ENCODE peak calls at places on chromosomes 1 and 21, in eight cellular contexts. O is Panc1, Y is spleen, Q is suprapubic skin, T is transverse colon, E is HCT116, B is stomach, A is prostate gland. G is an unnamed sample.

GRCh38 chr1:111884772-111885443 is 104.6 kb downstream of the KCND3 start:
- DNase-seq in A (no peak), O (no peak), B (no peak), Q (no peak), E (no peak), T (no peak), Y (no peak), G (no peak)

GRCh38 chr1:66951513-66951912 is 26.7 kb downstream of the MIER1 start:
- DNase-seq in B (no peak), O (no peak), Q (no peak), Y (no peak), E (no peak), T (no peak), A (no peak), G (no peak)

GRCh38 chr1:55257958-55258357 is 42.8 kb upstream of the USP24 start:
- DNase-seq in Y (no peak), B (no peak), E (no peak), T (peak), O (no peak), A (no peak), Q (no peak), G (no peak)

GRCh38 chr1:170162385-170163226 is 16.8 kb downstream of the NTMT2 start:
- DNase-seq in O (no peak), Y (no peak), B (no peak), Q (peak), A (no peak), T (no peak), E (no peak), G (no peak)

GRCh38 chr1:234617986-234618725 is 8.2 kb upstream of the IRF2BP2 start:
- DNase-seq in B (no peak), Y (no peak), T (no peak), O (no peak), A (no peak), Q (no peak), E (no peak), G (no peak)

GRCh38 chr1:16434501-16434900 is 2.7 kb downstream of the SPATA21 start:
- DNase-seq in Y (no peak), B (no peak), O (no peak), Q (no peak), A (no peak), E (no peak), T (no peak), G (no peak)

GRCh38 chr1:1181129-1181937 is 7.7 kb downstream of the TTLL10 start:
- DNase-seq in T (peak), A (no peak), Y (no peak), E (no peak), B (no peak), Q (peak), O (no peak), G (peak)

GRCh38 chr1:201172999-201173610 is 17.5 kb upstream of the IGFN1 start:
- DNase-seq in O (no peak), B (no peak), T (no peak), E (no peak), Q (peak), Y (no peak), A (no peak), G (no peak)

GRCh38 chr1:119712342-119713038 is 756 bp downstream of the PHGDH start:
- DNase-seq in E (peak), A (peak), O (no peak), T (peak), B (peak), Q (peak), Y (no peak), G (peak)

GRCh38 chr1:35642472-35642955 is 1.2 kb upstream of the PSMB2 start:
- DNase-seq in Y (no peak), A (no peak), Q (no peak), E (no peak), O (no peak), T (peak), B (no peak), G (no peak)

GRCh38 chr1:163673076-163673475 is 351.3 kb downstream of the NUF2 start:
- DNase-seq in O (no peak), A (no peak), Q (no peak), Y (no peak), B (no peak), E (no peak), T (no peak), G (no peak)

GRCh38 chr1:36309397-36309796 is 3.2 kb downstream of the SH3D21 start:
- DNase-seq in O (no peak), T (no peak), B (no peak), Q (peak), A (no peak), Y (no peak), E (no peak), G (no peak)

GRCh38 chr1:169711469-169712308 is at the start of gene SELL:
- DNase-seq in Q (no peak), T (peak), E (peak), A (peak), O (peak), B (peak), Y (no peak), G (peak)

GRCh38 chr21:42414928-42415769 is 11.4 kb downstream of the UBASH3A start:
- DNase-seq in O (no peak), Y (peak), A (no peak), T (peak), E (peak), B (peak), Q (no peak), G (no peak)

GRCh38 chr1:237901284-237901870 is 10.7 kb upstream of the ZP4 start:
- DNase-seq in O (no peak), B (no peak), T (no peak), A (no peak), Q (no peak), Y (no peak), E (no peak), G (peak)

GRCh38 chr21:45954271-45954670 is 27.3 kb upstream of the COL6A1 start:
- DNase-seq in B (no peak), Q (peak), A (no peak), O (no peak), T (no peak), Y (no peak), E (no peak), G (peak)

GRCh38 chr1:93331412-93331811 is 14.3 kb upstream of the DR1 start:
- DNase-seq in B (no peak), Q (no peak), A (no peak), O (no peak), E (no peak), T (no peak), Y (no peak), G (no peak)

GRCh38 chr1:8671313-8671917 is 146.0 kb downstream of the RERE start:
- DNase-seq in O (peak), T (no peak), Y (no peak), A (peak), E (peak), Q (no peak), B (no peak), G (peak)

GRCh38 chr1:21238141-21238800 is 52.0 kb downstream of the ECE1 start:
- DNase-seq in A (no peak), Y (no peak), E (no peak), B (no peak), O (no peak), Q (no peak), T (no peak), G (no peak)

GRCh38 chr21:46459356-46460112 is 843 bp downstream of the DIP2A start:
- DNase-seq in T (peak), E (no peak), O (no peak), A (peak), B (peak), Q (peak), Y (peak), G (no peak)

GRCh38 chr1:111551623-111552470 is 48.4 kb upstream of the ADORA3 start:
- DNase-seq in E (no peak), A (no peak), B (no peak), T (no peak), O (no peak), Q (no peak), Y (no peak), G (no peak)

GRCh38 chr1:66489146-66489545 is 44.8 kb upstream of the SGIP1 start:
- DNase-seq in A (no peak), B (no peak), E (no peak), Q (no peak), Y (no peak), O (no peak), T (no peak), G (no peak)

GRCh38 chr1:1021010-1021845 is 1.3 kb downstream of the AGRN start:
- DNase-seq in Y (no peak), T (peak), Q (no peak), O (no peak), A (no peak), E (no peak), B (peak), G (peak)

GRCh38 chr1:62391369-62391971 is 45.4 kb upstream of the USP1 start:
- DNase-seq in O (no peak), Q (no peak), E (peak), T (peak), A (no peak), B (no peak), Y (no peak), G (peak)

GRCh38 chr1:91857557-91858239 is 28.3 kb downstream of the TGFBR3 start:
- DNase-seq in A (no peak), Y (no peak), Q (no peak), E (no peak), O (no peak), T (no peak), B (no peak), G (no peak)

GRCh38 chr1:1917304-1917976 is 1.6 kb downstream of the TMEM52 start:
- DNase-seq in Y (peak), A (no peak), B (no peak), T (peak), E (no peak), Q (peak), O (no peak), G (no peak)

GRCh38 chr1:220527279-220528048 is 472 bp upstream of the MARK1 start:
- DNase-seq in Y (no peak), Q (peak), B (no peak), E (no peak), T (peak), A (peak), O (no peak), G (peak)
- TF ChIP-seq POLR2AphosphoS5 in Y (no peak), Q (no peak), B (peak), E (peak), T (peak), A (no peak), O (no peak), G (no peak)

DNA sequence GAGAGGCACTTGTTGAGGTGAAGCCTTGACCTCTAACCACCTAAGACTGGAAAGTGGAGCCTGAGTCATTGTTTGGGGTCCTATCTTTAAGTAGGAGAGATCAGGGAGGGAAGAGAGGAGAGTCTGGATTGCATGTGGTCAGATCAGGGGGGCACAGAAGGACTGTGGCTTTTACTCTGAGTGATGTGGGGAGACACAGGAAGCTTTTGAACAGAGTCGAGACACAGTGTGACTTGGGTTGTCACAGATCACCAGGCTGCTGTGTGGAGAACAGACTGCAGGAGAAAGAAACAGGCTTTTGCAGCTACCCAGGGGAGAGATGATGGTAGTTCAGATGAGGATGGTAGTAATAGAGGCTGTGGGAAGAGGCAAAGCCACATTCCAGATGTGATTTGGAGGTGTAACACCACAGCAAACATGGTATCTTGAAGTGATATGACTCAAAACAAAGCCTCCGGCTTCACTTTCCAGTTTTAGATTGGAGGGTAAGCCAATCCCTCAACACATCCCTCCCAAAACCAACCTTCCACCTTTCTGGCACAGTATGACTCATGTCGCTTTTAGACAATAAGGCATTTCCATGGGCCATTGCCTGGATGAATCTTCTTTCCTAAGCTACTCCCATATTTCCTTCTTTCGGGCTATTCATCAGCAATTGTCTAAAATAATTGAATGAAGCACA is 125.8 kb upstream of the SLC44A3 start:
- DNase-seq in A (no peak), O (no peak), Y (no peak), E (no peak), Q (no peak), B (no peak), T (no peak), G (no peak)
- TF ChIP-seq POLR2AphosphoS5 in A (no peak), O (no peak), Y (no peak), E (no peak), Q (no peak), B (no peak), T (no peak), G (no peak)

GRCh38 chr1:156489166-156489934 is 11.2 kb downstream of the MEF2D start:
- DNase-seq in B (no peak), Y (no peak), E (no peak), O (no peak), A (no peak), Q (no peak), T (no peak), G (peak)
- TF ChIP-seq POLR2AphosphoS5 in B (no peak), Y (no peak), E (no peak), O (no peak), A (no peak), Q (no peak), T (no peak), G (no peak)

GRCh38 chr1:26826261-26827201 is at the start of gene ZDHHC18:
- DNase-seq in A (peak), Y (peak), E (no peak), Q (peak), O (no peak), T (peak), B (peak), G (peak)
- TF ChIP-seq POLR2AphosphoS5 in A (no peak), Y (peak), E (peak), Q (no peak), O (peak), T (no peak), B (peak), G (peak)

GRCh38 chr1:14809186-14809981 is 210.9 kb downstream of the KAZN start:
- DNase-seq in T (no peak), B (no peak), A (no peak), O (no peak), Q (no peak), Y (no peak), E (no peak), G (no peak)

GRCh38 chr1:14808768-14809167 is 210.3 kb downstream of the KAZN start:
- DNase-seq in Q (no peak), Y (no peak), A (no peak), T (no peak), B (no peak), O (no peak), E (no peak), G (no peak)

GRCh38 chr1:14811573-14811972 is 213.1 kb downstream of the KAZN start:
- DNase-seq in Y (no peak), Q (no peak), O (no peak), B (no peak), E (no peak), T (no peak), A (no peak), G (no peak)

GRCh38 chr1:14812189-14812588 is 213.7 kb downstream of the KAZN start:
- DNase-seq in E (no peak), Y (no peak), A (no peak), Q (no peak), T (no peak), B (no peak), O (no peak), G (no peak)

GRCh38 chr1:14810631-14811325 is 212.3 kb downstream of the KAZN start:
- DNase-seq in B (no peak), Y (peak), Q (no peak), E (no peak), A (no peak), T (no peak), O (no peak), G (no peak)
- TF ChIP-seq POLR2AphosphoS5 in B (no peak), Y (peak), Q (no peak), E (no peak), A (no peak), T (peak), O (no peak), G (no peak)

GRCh38 chr21:33268392-33268735 is 2.2 kb downstream of the IL10RB start:
- DNase-seq in B (peak), Q (no peak), A (no peak), O (no peak), E (no peak), T (peak), Y (no peak), G (no peak)

GRCh38 chr21:33270986-33271385 is 4.8 kb downstream of the IL10RB start:
- DNase-seq in T (no peak), Q (no peak), E (no peak), Y (no peak), A (no peak), B (no peak), O (no peak), G (no peak)

GRCh38 chr21:33266784-33267135 is 593 bp downstream of the IL10RB start:
- DNase-seq in E (no peak), A (no peak), T (peak), O (no peak), Y (peak), Q (no peak), B (peak), G (peak)

GRCh38 chr21:33267250-33267649 is 1.1 kb downstream of the IL10RB start:
- DNase-seq in Y (no peak), E (no peak), T (no peak), A (no peak), B (no peak), O (no peak), Q (no peak), G (no peak)

DNA sequence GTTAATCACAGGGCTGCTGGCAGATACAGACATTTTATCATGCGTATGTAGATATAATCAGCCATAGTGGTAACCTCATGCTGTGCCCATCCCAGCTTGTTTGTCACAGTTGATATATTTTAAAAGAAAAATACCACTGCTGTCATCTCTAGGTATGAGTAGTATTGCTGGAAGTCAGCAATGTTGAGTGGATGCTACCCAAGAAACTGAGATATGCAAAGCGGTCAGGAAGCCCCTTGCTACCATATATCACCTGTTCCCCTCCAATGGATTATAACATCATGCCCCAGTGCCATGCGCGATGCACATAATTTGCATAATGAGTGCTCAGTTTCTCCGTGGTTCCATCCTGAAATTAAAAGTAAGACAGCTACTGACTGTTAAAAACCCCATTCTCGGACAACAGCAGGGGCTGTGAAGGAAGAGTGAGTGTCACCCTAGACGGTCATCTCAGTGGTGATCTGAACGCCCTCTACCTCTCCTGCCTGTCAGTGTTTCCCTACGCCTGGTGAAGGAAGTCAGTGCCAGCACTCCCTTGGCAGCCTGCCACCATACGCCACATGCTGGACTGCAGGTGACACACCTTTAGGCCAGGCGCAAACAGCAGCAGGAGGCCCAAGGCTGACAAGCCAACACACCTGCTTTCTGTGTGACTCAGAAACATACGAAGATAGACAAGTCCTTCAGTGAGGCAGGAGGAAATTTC is 2.7 kb downstream of the IL10RB start:
- DNase-seq in Q (peak), T (peak), B (peak), Y (no peak), A (peak), E (peak), O (no peak), G (no peak)
- TF ChIP-seq POLR2AphosphoS5 in Q (no peak), T (peak), B (peak), Y (peak), A (peak), E (peak), O (no peak), G (no peak)

DNA sequence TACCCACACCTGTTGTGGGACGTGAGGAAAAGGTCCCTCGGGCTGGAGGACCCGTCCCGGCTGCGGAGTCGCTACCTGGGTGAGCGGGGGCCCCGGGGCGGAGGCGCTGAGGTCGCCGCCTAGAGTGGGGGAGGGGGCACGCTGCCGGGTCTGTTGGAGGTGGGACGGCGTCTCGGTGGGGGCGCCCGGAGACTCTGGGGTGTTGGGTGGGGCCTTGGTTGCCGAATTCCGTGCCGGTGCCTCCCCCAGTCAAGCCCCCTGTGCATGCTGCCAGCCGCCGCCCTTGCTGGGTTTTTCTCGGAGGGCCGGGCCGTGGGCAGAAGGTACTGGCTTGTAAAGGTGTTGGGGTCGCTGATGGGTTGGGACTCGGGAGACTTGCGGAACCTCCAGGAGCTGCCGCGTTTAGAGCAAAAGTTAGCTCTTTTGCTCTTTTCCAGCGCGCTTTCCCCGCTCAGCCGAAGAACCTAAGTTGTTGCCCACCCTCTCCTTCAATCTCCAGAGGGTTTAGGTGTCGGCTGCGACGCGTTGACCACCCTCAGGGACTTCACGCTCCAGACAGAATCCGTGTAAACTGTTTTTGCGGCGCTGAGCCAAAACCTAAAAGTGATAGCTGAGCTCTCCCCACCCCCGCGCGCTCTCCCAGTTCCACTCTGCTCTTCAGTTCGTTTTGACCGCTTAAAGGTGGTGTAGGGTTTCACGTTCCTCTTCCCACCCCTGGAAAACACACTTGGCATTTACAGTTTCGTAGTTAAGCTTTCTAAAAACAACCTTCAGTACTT is at the start of gene MPC2:
- DNase-seq in E (peak), A (peak), B (peak), Q (peak), T (peak), O (peak), Y (peak), G (peak)
- TF ChIP-seq POLR2AphosphoS5 in E (peak), A (peak), B (peak), Q (no peak), T (no peak), O (no peak), Y (peak), G (peak)

G was measured in SK-N-SH.